ENCODE peak calls at places on chromosomes 13 and 19, in eight cellular contexts. Y is ascending aorta, A is uterus, K is PC-3, G is cardiac muscle cell, S is AG04450, N is colonic mucosa, U is neural progenitor cell. T is an unnamed sample. For H3K9me3, the result is how much of the 10 kb centered on the place peaks cover.

GRCh38 chr19:3986260-3987041 is 1.2 kb upstream of the EEF2 start:
- DNase-seq in G (peak), K (peak), A (no peak), N (peak), S (no peak), U (peak), Y (no peak), T (peak)

GRCh38 chr19:39341122-39341719 is 1.0 kb upstream of the SAMD4B start:
- DNase-seq in K (peak), U (peak), Y (peak), S (no peak), G (peak), A (no peak), N (peak), T (peak)

GRCh38 chr13:42478531-42479156 is 95.3 kb upstream of the TNFSF11 start:
- DNase-seq in N (no peak), S (no peak), G (peak), Y (no peak), A (no peak), K (peak), U (peak), T (no peak)

GRCh38 chr13:78428646-78429045 is 174.7 kb downstream of the POU4F1 start:
- DNase-seq in A (no peak), K (no peak), S (no peak), U (no peak), Y (no peak), G (no peak), N (no peak), T (no peak)

GRCh38 chr13:49637989-49638388 is 9.7 kb downstream of the ARL11 start:
- DNase-seq in Y (no peak), S (no peak), A (no peak), G (no peak), U (no peak), K (peak), N (no peak), T (no peak)

GRCh38 chr19:18338471-18339001 is 1.9 kb upstream of the PGPEP1 start:
- DNase-seq in S (no peak), G (no peak), U (no peak), A (no peak), N (no peak), Y (no peak), K (no peak), T (no peak)

GRCh38 chr13:22107549-22107948 is 436.7 kb downstream of the FGF9 start:
- DNase-seq in K (peak), G (no peak), A (no peak), N (peak), S (no peak), Y (no peak), U (no peak), T (no peak)

GRCh38 chr13:51364404-51365008 is 25.0 kb downstream of the SERPINE3 start:
- DNase-seq in U (no peak), G (peak), K (peak), A (no peak), S (peak), N (no peak), Y (no peak), T (no peak)

GRCh38 chr19:46081928-46082727 is 41.3 kb upstream of the IGFL4 start:
- DNase-seq in Y (no peak), K (peak), U (peak), S (no peak), N (peak), A (no peak), G (peak), T (no peak)

GRCh38 chr13:32403108-32403507 is 24.8 kb downstream of the N4BP2L1 start:
- DNase-seq in G (no peak), Y (no peak), K (no peak), A (no peak), S (no peak), U (no peak), N (no peak), T (no peak)

GRCh38 chr19:49196527-49197240 is 39.1 kb downstream of the TRPM4 start:
- DNase-seq in Y (no peak), G (peak), K (no peak), S (no peak), N (peak), U (no peak), A (peak), T (peak)

GRCh38 chr13:30906411-30906990 is 430 bp downstream of the MEDAG start:
- DNase-seq in Y (no peak), G (peak), A (peak), U (no peak), N (no peak), K (no peak), S (no peak), T (no peak)

GRCh38 chr13:114109646-114110045 is 22.8 kb downstream of the RASA3 start:
- DNase-seq in N (no peak), S (no peak), Y (peak), K (no peak), A (peak), G (no peak), U (peak), T (peak)

GRCh38 chr19:49807888-49808675 is 5.0 kb downstream of the FUZ start:
- DNase-seq in S (no peak), A (no peak), G (no peak), K (no peak), Y (peak), N (no peak), U (no peak), T (no peak)

GRCh38 chr19:35347171-35347929 is at the start of gene FFAR1:
- DNase-seq in G (no peak), S (no peak), U (no peak), K (no peak), A (no peak), N (no peak), Y (peak), T (peak)

GRCh38 chr19:10093295-10094186 is 7.4 kb downstream of the SHFL start:
- DNase-seq in A (no peak), U (no peak), K (peak), S (no peak), N (no peak), Y (no peak), G (peak), T (no peak)

GRCh38 chr13:73142091-73142490 is 83.3 kb downstream of the KLF5 start:
- DNase-seq in A (no peak), K (no peak), U (peak), N (no peak), S (no peak), Y (no peak), G (peak), T (no peak)

GRCh38 chr13:73913043-73913740 is 221.0 kb downstream of the KLF12 start:
- DNase-seq in Y (no peak), K (no peak), U (no peak), G (peak), S (no peak), N (no peak), A (no peak), T (no peak)

GRCh38 chr19:3142292-3142670 is 6.4 kb downstream of the GNA15 start:
- DNase-seq in Y (no peak), U (no peak), S (peak), N (no peak), K (peak), A (no peak), G (peak), T (no peak)

GRCh38 chr13:106349080-106349841 is 186.2 kb downstream of the EFNB2 start:
- DNase-seq in A (no peak), Y (no peak), G (peak), U (peak), N (peak), K (peak), S (no peak), T (peak)

GRCh38 chr13:36038785-36039415 is 92.3 kb downstream of the DCLK1 start:
- DNase-seq in U (no peak), G (no peak), S (no peak), K (no peak), A (no peak), N (no peak), Y (no peak), T (no peak)

GRCh38 chr13:41428155-41428554 is 29.2 kb upstream of the RGCC start:
- DNase-seq in N (peak), Y (no peak), U (peak), A (no peak), K (no peak), G (peak), S (no peak), T (no peak)

GRCh38 chr13:107376393-107377085 is 808.6 kb upstream of the ARGLU1 start:
- DNase-seq in Y (no peak), G (peak), N (no peak), S (no peak), A (no peak), K (no peak), U (no peak), T (no peak)

GRCh38 chr19:4152241-4152998 is 1.0 kb upstream of the CREB3L3 start:
- DNase-seq in U (no peak), Y (no peak), N (no peak), S (no peak), A (no peak), G (no peak), K (no peak), T (no peak)

GRCh38 chr19:52507266-52507665 is 20.2 kb upstream of the ZNF808 start:
- DNase-seq in N (no peak), U (no peak), S (no peak), K (no peak), Y (no peak), G (no peak), A (no peak), T (no peak)

GRCh38 chr19:46466536-46467199 is 4.7 kb downstream of the PNMA8A start:
- DNase-seq in S (peak), N (no peak), U (no peak), G (peak), A (peak), K (peak), Y (peak), T (peak)

GRCh38 chr19:2604747-2605329 is 97.7 kb downstream of the GNG7 start:
- DNase-seq in G (no peak), A (no peak), Y (peak), S (no peak), U (no peak), N (no peak), K (no peak), T (no peak)

GRCh38 chr13:100340865-100341264 is 247.7 kb downstream of the GGACT start:
- DNase-seq in N (no peak), A (no peak), K (no peak), G (no peak), Y (no peak), S (no peak), U (no peak), T (no peak)

GRCh38 chr13:36124236-36124822 is 6.9 kb downstream of the DCLK1 start:
- DNase-seq in N (no peak), A (peak), Y (no peak), U (no peak), G (peak), S (no peak), K (peak), T (no peak)

GRCh38 chr19:4369109-4369887 is 25.9 kb downstream of the MPND start:
- DNase-seq in K (no peak), Y (no peak), N (peak), A (peak), G (no peak), S (no peak), U (peak), T (peak)

GRCh38 chr13:90787007-90787406 is 560.5 kb upstream of the MIR17HG start:
- DNase-seq in N (no peak), A (no peak), K (no peak), Y (no peak), G (peak), S (no peak), U (no peak), T (no peak)

GRCh38 chr19:49689133-49690072 is at the start of gene ADM5:
- DNase-seq in S (no peak), K (peak), G (peak), A (no peak), Y (no peak), N (peak), U (peak), T (peak)

GRCh38 chr13:67303661-67304333 is 73.7 kb upstream of the PCDH9 start:
- DNase-seq in S (no peak), N (no peak), Y (no peak), U (no peak), K (peak), A (no peak), G (no peak), T (no peak)

GRCh38 chr13:27427663-27428062 is 3.2 kb downstream of the GTF3A start:
- DNase-seq in A (no peak), Y (no peak), S (no peak), N (no peak), G (no peak), U (no peak), K (no peak), T (no peak)
- H3K4me3 ChIP-seq in A (no peak), Y (no peak), S (no peak), N (no peak), G (no peak), U (no peak), K (peak), T (no peak)

GRCh38 chr19:57664269-57665127 is 4.2 kb upstream of the ZSCAN4 start:
- DNase-seq in A (peak), Y (peak), U (peak), S (no peak), G (peak), N (peak), K (peak), T (peak)
- TF ChIP-seq CTCF in A (no peak), Y (no peak), U (no peak), S (no peak), G (no peak), N (no peak), K (no peak), T (no peak)

GRCh38 chr19:21812448-21812847 is 23.5 kb downstream of the ZNF43 start:
- DNase-seq in Y (no peak), G (no peak), N (no peak), S (no peak), U (no peak), K (no peak), A (no peak), T (no peak)
- H3K9me3 ChIP-seq in Y (half or more), G (under half), N (under half), S (under half), U (half or more), K (under half), A (half or more), T (half or more)

DNA sequence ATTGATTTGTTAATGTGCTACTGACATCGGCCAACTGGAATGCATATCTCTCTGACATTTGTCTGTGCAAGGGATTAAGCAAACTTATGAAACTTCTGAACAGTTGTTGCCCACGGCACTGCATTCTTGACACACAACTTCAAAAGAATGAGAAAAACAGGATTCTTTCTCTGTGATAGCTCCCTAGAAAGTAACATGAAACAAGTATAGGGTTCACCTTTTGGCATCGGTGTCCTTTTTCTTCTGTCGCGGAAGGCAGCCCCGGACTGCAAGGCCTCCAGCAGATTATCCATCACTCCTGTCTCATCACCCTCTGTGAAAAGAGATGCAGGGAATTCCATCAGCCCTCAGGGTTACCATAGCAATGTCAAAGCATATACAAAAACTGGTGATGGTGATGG is 389.2 kb downstream of the DIAPH3 start:
- DNase-seq in U (peak), G (peak), A (no peak), K (peak), Y (no peak), N (no peak), S (peak), T (no peak)
- H3K4me3 ChIP-seq in U (no peak), G (no peak), A (no peak), K (no peak), Y (no peak), N (no peak), S (no peak), T (no peak)

T was measured in transverse colon.